ENCODE peak calls at places on chromosomes 16 and 17, in four cellular contexts. Q, E, I and T are unnamed samples.

GRCh38 chr17:16491703-16492612 is at the start of gene LRRC75A:
- DNase-seq in Q (peak), E (peak), I (peak), T (peak)

GRCh38 chr16:16120382-16121184 is 102.7 kb downstream of the ABCC6 start:
- DNase-seq in Q (peak), E (no peak), I (no peak), T (no peak)

GRCh38 chr17:40900819-40901356 is 15.8 kb upstream of the KRT20 start:
- DNase-seq in Q (no peak), E (no peak), I (no peak), T (no peak)

GRCh38 chr17:69539274-69539673 is 124.8 kb downstream of the MAP2K6 start:
- DNase-seq in Q (no peak), E (no peak), I (no peak), T (no peak)

GRCh38 chr17:50316016-50316587 is 29.8 kb upstream of the XYLT2 start:
- DNase-seq in Q (no peak), E (no peak), I (no peak), T (no peak)

GRCh38 chr17:74860229-74860998 is 729 bp upstream of the GRIN2C start:
- DNase-seq in Q (no peak), E (no peak), I (peak), T (no peak)

GRCh38 chr17:57941384-57942370 is 13.5 kb downstream of the CUEDC1 start:
- DNase-seq in Q (no peak), E (no peak), I (no peak), T (no peak)

GRCh38 chr17:30323262-30323894 is 10.5 kb downstream of the TMIGD1 start:
- DNase-seq in Q (no peak), E (peak), I (no peak), T (peak)

GRCh38 chr16:69017036-69017783 is 88.2 kb upstream of the HAS3 start:
- DNase-seq in Q (no peak), E (no peak), I (no peak), T (no peak)